ENCODE peak calls at places on chromosomes 4 and X, in seven cellular contexts. One of them, this sample, is unnamed.

GRCh38 chr4:76306882-76307669 is 543 bp downstream of the STBD1 start:
- DNase-seq in colonic mucosa: peak; percentile 77
- DNase-seq in psoas muscle: peak; percentile 71
- DNase-seq in heart right ventricle: peak; percentile 68
- DNase-seq in mammary epithelial cell: peak; percentile 71
- DNase-seq in HepG2: peak; percentile 19
- DNase-seq in fibroblast of lung: peak; percentile 55
- DNase-seq in this sample: peak; percentile 96

GRCh38 chrX:33892670-33893069 is 239.4 kb downstream of the FAM47A start:
- DNase-seq in psoas muscle: no peak
- DNase-seq in heart right ventricle: no peak
- DNase-seq in fibroblast of lung: no peak
- DNase-seq in colonic mucosa: no peak
- DNase-seq in HepG2: no peak
- DNase-seq in mammary epithelial cell: no peak
- DNase-seq in this sample: no peak

GRCh38 chr4:86359944-86360478 is at the start of gene MAPK10:
- DNase-seq in heart right ventricle: peak; percentile 33
- DNase-seq in psoas muscle: peak; percentile 38
- DNase-seq in fibroblast of lung: peak; percentile 92
- DNase-seq in colonic mucosa: peak; percentile 31
- DNase-seq in HepG2: no peak
- DNase-seq in mammary epithelial cell: peak; percentile 3
- DNase-seq in this sample: peak; percentile 31

GRCh38 chr4:183797041-183797444 is 108.1 kb upstream of the STOX2 start:
- DNase-seq in mammary epithelial cell: peak; percentile 32
- DNase-seq in HepG2: no peak
- DNase-seq in psoas muscle: no peak
- DNase-seq in fibroblast of lung: no peak
- DNase-seq in heart right ventricle: peak; percentile 57
- DNase-seq in colonic mucosa: peak; percentile 29
- DNase-seq in this sample: no peak

GRCh38 chr4:78185117-78185516 is 128.0 kb downstream of the FRAS1 start:
- DNase-seq in heart right ventricle: no peak
- DNase-seq in psoas muscle: no peak
- DNase-seq in colonic mucosa: no peak
- DNase-seq in mammary epithelial cell: no peak
- DNase-seq in fibroblast of lung: no peak
- DNase-seq in HepG2: no peak
- DNase-seq in this sample: no peak

GRCh38 chr4:188403272-188403671 is 264.0 kb downstream of the TRIML1 start:
- DNase-seq in mammary epithelial cell: peak; percentile 41
- DNase-seq in heart right ventricle: no peak
- DNase-seq in fibroblast of lung: no peak
- DNase-seq in HepG2: no peak
- DNase-seq in colonic mucosa: no peak
- DNase-seq in psoas muscle: no peak
- DNase-seq in this sample: no peak

GRCh38 chr4:1728061-1728980 is 7.0 kb downstream of the TACC3 start:
- DNase-seq in HepG2: no peak
- DNase-seq in fibroblast of lung: no peak
- DNase-seq in psoas muscle: no peak
- DNase-seq in mammary epithelial cell: no peak
- DNase-seq in heart right ventricle: no peak
- DNase-seq in colonic mucosa: no peak
- DNase-seq in this sample: peak; percentile 74

GRCh38 chr4:58502839-58503238 is 1392.7 kb upstream of the IGFBP7 start:
- DNase-seq in fibroblast of lung: no peak
- DNase-seq in heart right ventricle: no peak
- DNase-seq in psoas muscle: no peak
- DNase-seq in HepG2: no peak
- DNase-seq in mammary epithelial cell: no peak
- DNase-seq in colonic mucosa: no peak
- DNase-seq in this sample: no peak

GRCh38 chrX:149497054-149497453 is 8.1 kb downstream of the IDS start:
- DNase-seq in colonic mucosa: no peak
- DNase-seq in fibroblast of lung: no peak
- DNase-seq in mammary epithelial cell: no peak
- DNase-seq in heart right ventricle: no peak
- DNase-seq in HepG2: no peak
- DNase-seq in psoas muscle: no peak
- DNase-seq in this sample: no peak

GRCh38 chrX:153969904-153970397 is 1.7 kb downstream of the HCFC1 start:
- DNase-seq in psoas muscle: no peak
- DNase-seq in heart right ventricle: no peak
- DNase-seq in colonic mucosa: no peak
- DNase-seq in mammary epithelial cell: peak; percentile 20
- DNase-seq in HepG2: no peak
- DNase-seq in fibroblast of lung: peak; percentile 46
- DNase-seq in this sample: peak; percentile 94

GRCh38 chr4:85861064-85861767 is 386.3 kb downstream of the ARHGAP24 start:
- DNase-seq in psoas muscle: no peak
- DNase-seq in fibroblast of lung: no peak
- DNase-seq in mammary epithelial cell: no peak
- DNase-seq in heart right ventricle: no peak
- DNase-seq in HepG2: no peak
- DNase-seq in colonic mucosa: peak; percentile 38
- DNase-seq in this sample: no peak

GRCh38 chr4:40525811-40526598 is 103.7 kb downstream of the RBM47 start:
- DNase-seq in colonic mucosa: no peak
- DNase-seq in psoas muscle: no peak
- DNase-seq in fibroblast of lung: peak; percentile 92
- DNase-seq in mammary epithelial cell: peak; percentile 54
- DNase-seq in HepG2: no peak
- DNase-seq in heart right ventricle: no peak
- DNase-seq in this sample: peak; percentile 68

GRCh38 chr4:102843938-102844337 is 16.6 kb upstream of the UBE2D3 start:
- DNase-seq in heart right ventricle: no peak
- DNase-seq in mammary epithelial cell: no peak
- DNase-seq in colonic mucosa: no peak
- DNase-seq in psoas muscle: no peak
- DNase-seq in HepG2: no peak
- DNase-seq in fibroblast of lung: no peak
- DNase-seq in this sample: no peak

GRCh38 chr4:82489076-82489475 is 58.7 kb downstream of the ENOPH1 start:
- DNase-seq in psoas muscle: no peak
- DNase-seq in colonic mucosa: no peak
- DNase-seq in fibroblast of lung: no peak
- DNase-seq in heart right ventricle: no peak
- DNase-seq in HepG2: no peak
- DNase-seq in mammary epithelial cell: no peak
- DNase-seq in this sample: no peak

GRCh38 chrX:28787206-28787605 is 200.0 kb downstream of the IL1RAPL1 start:
- DNase-seq in mammary epithelial cell: peak; percentile 65
- DNase-seq in fibroblast of lung: peak; percentile 86
- DNase-seq in psoas muscle: no peak
- DNase-seq in heart right ventricle: no peak
- DNase-seq in HepG2: no peak
- DNase-seq in colonic mucosa: no peak
- DNase-seq in this sample: no peak

GRCh38 chr4:122978109-122978508 is 55.7 kb upstream of the NUDT6 start:
- DNase-seq in heart right ventricle: no peak
- DNase-seq in HepG2: no peak
- DNase-seq in fibroblast of lung: no peak
- DNase-seq in colonic mucosa: no peak
- DNase-seq in psoas muscle: no peak
- DNase-seq in mammary epithelial cell: no peak
- DNase-seq in this sample: no peak

GRCh38 chrX:49175435-49175834 is 3.7 kb downstream of the PLP2 start:
- DNase-seq in psoas muscle: no peak
- DNase-seq in HepG2: no peak
- DNase-seq in colonic mucosa: no peak
- DNase-seq in mammary epithelial cell: no peak
- DNase-seq in fibroblast of lung: no peak
- DNase-seq in heart right ventricle: no peak
- DNase-seq in this sample: peak; percentile 63

GRCh38 chr4:1080961-1081688 is 32.2 kb downstream of the RNF212 start:
- DNase-seq in heart right ventricle: no peak
- DNase-seq in mammary epithelial cell: peak; percentile 93
- DNase-seq in HepG2: no peak
- DNase-seq in fibroblast of lung: peak; percentile 72
- DNase-seq in colonic mucosa: no peak
- DNase-seq in psoas muscle: no peak
- DNase-seq in this sample: peak; percentile 90

GRCh38 chr4:100641326-100641725 is 123.5 kb upstream of the EMCN start:
- DNase-seq in mammary epithelial cell: no peak
- DNase-seq in psoas muscle: no peak
- DNase-seq in fibroblast of lung: no peak
- DNase-seq in colonic mucosa: no peak
- DNase-seq in HepG2: no peak
- DNase-seq in heart right ventricle: no peak
- DNase-seq in this sample: no peak

GRCh38 chrX:155535866-155536265 is 76.9 kb downstream of the TMLHE start:
- DNase-seq in fibroblast of lung: peak; percentile 5
- DNase-seq in HepG2: no peak
- DNase-seq in heart right ventricle: no peak
- DNase-seq in psoas muscle: no peak
- DNase-seq in colonic mucosa: no peak
- DNase-seq in mammary epithelial cell: peak; percentile 46
- DNase-seq in this sample: no peak

GRCh38 chrX:18931972-18932371 is 51.9 kb downstream of the PHKA2 start:
- DNase-seq in HepG2: peak; percentile 2
- DNase-seq in colonic mucosa: peak; percentile 20
- DNase-seq in fibroblast of lung: peak; percentile 7
- DNase-seq in psoas muscle: no peak
- DNase-seq in heart right ventricle: no peak
- DNase-seq in mammary epithelial cell: no peak
- DNase-seq in this sample: no peak

GRCh38 chrX:334971-335757 is 16.6 kb upstream of the GTPBP6 start:
- DNase-seq in fibroblast of lung: no peak
- DNase-seq in colonic mucosa: no peak
- DNase-seq in heart right ventricle: no peak
- DNase-seq in mammary epithelial cell: no peak
- DNase-seq in psoas muscle: no peak
- DNase-seq in HepG2: no peak
- DNase-seq in this sample: no peak
- H3K36me3 ChIP-seq in fibroblast of lung: peaks cover 1% of the 10 kb centered on the region
- H3K36me3 ChIP-seq in colonic mucosa: no peaks in the 10 kb centered on the region
- H3K36me3 ChIP-seq in heart right ventricle: peaks cover 6% of the 10 kb centered on the region
- H3K36me3 ChIP-seq in mammary epithelial cell: no peaks in the 10 kb centered on the region
- H3K36me3 ChIP-seq in psoas muscle: peaks cover 2% of the 10 kb centered on the region
- H3K36me3 ChIP-seq in HepG2: no peaks in the 10 kb centered on the region
- H3K36me3 ChIP-seq in this sample: no peaks in the 10 kb centered on the region

GRCh38 chrX:41122664-41123257 is 37.5 kb downstream of the USP9X start:
- DNase-seq in colonic mucosa: no peak
- DNase-seq in HepG2: no peak
- DNase-seq in fibroblast of lung: no peak
- DNase-seq in heart right ventricle: no peak
- DNase-seq in psoas muscle: no peak
- DNase-seq in mammary epithelial cell: no peak
- DNase-seq in this sample: no peak

GRCh38 chrX:41119803-41120202 is 34.6 kb downstream of the USP9X start:
- DNase-seq in fibroblast of lung: no peak
- DNase-seq in colonic mucosa: no peak
- DNase-seq in mammary epithelial cell: no peak
- DNase-seq in HepG2: no peak
- DNase-seq in heart right ventricle: no peak
- DNase-seq in psoas muscle: no peak
- DNase-seq in this sample: no peak

GRCh38 chrX:41116948-41117347 is 31.7 kb downstream of the USP9X start:
- DNase-seq in mammary epithelial cell: peak; percentile 28
- DNase-seq in heart right ventricle: no peak
- DNase-seq in colonic mucosa: no peak
- DNase-seq in HepG2: no peak
- DNase-seq in fibroblast of lung: no peak
- DNase-seq in psoas muscle: no peak
- DNase-seq in this sample: no peak

GRCh38 chrX:41121766-41122165 is 36.5 kb downstream of the USP9X start:
- DNase-seq in fibroblast of lung: no peak
- DNase-seq in heart right ventricle: no peak
- DNase-seq in HepG2: no peak
- DNase-seq in mammary epithelial cell: no peak
- DNase-seq in psoas muscle: no peak
- DNase-seq in colonic mucosa: no peak
- DNase-seq in this sample: no peak

GRCh38 chrX:41118156-41118555 is 32.9 kb downstream of the USP9X start:
- DNase-seq in fibroblast of lung: no peak
- DNase-seq in heart right ventricle: no peak
- DNase-seq in psoas muscle: no peak
- DNase-seq in mammary epithelial cell: no peak
- DNase-seq in HepG2: no peak
- DNase-seq in colonic mucosa: no peak
- DNase-seq in this sample: no peak
- H3K27ac ChIP-seq in fibroblast of lung: no peak overlapping the region
- H3K27ac ChIP-seq in heart right ventricle: no peak overlapping the region
- H3K27ac ChIP-seq in psoas muscle: no peak overlapping the region
- H3K27ac ChIP-seq in mammary epithelial cell: no peak overlapping the region
- H3K27ac ChIP-seq in HepG2: no peak overlapping the region
- H3K27ac ChIP-seq in colonic mucosa: no peak overlapping the region
- H3K27ac ChIP-seq in this sample: no peak overlapping the region

GRCh38 chrX:103629295-103630170 is 758 bp downstream of the TCEAL1 start:
- DNase-seq in psoas muscle: peak; percentile 65
- DNase-seq in fibroblast of lung: peak; percentile 75
- DNase-seq in heart right ventricle: peak; percentile 65
- DNase-seq in HepG2: peak; percentile 39
- DNase-seq in mammary epithelial cell: peak; percentile 46
- DNase-seq in colonic mucosa: peak; percentile 66
- DNase-seq in this sample: no peak
- TF ChIP-seq CTCF in psoas muscle: peak; percentile 20
- TF ChIP-seq CTCF in fibroblast of lung: peak; percentile 63
- TF ChIP-seq CTCF in heart right ventricle: peak; percentile 51
- TF ChIP-seq CTCF in HepG2: peak; percentile 67
- TF ChIP-seq CTCF in mammary epithelial cell: peak; percentile 14
- TF ChIP-seq CTCF in colonic mucosa: peak; percentile 23
- TF ChIP-seq CTCF in this sample: peak; percentile 53

GRCh38 chr4:3512279-3512678 is 19.9 kb downstream of the LRPAP1 start:
- DNase-seq in psoas muscle: no peak
- DNase-seq in HepG2: no peak
- DNase-seq in colonic mucosa: no peak
- DNase-seq in mammary epithelial cell: no peak
- DNase-seq in fibroblast of lung: no peak
- DNase-seq in heart right ventricle: peak; percentile 72
- DNase-seq in this sample: no peak

GRCh38 chr4:3511187-3511586 is 21.0 kb downstream of the LRPAP1 start:
- DNase-seq in heart right ventricle: no peak
- DNase-seq in colonic mucosa: no peak
- DNase-seq in HepG2: no peak
- DNase-seq in fibroblast of lung: no peak
- DNase-seq in psoas muscle: no peak
- DNase-seq in mammary epithelial cell: no peak
- DNase-seq in this sample: no peak

GRCh38 chr4:3508542-3508941 is 23.7 kb downstream of the LRPAP1 start:
- DNase-seq in psoas muscle: no peak
- DNase-seq in colonic mucosa: no peak
- DNase-seq in HepG2: no peak
- DNase-seq in fibroblast of lung: no peak
- DNase-seq in heart right ventricle: no peak
- DNase-seq in mammary epithelial cell: no peak
- DNase-seq in this sample: no peak

GRCh38 chr4:3512719-3513118 is 19.5 kb downstream of the LRPAP1 start:
- DNase-seq in psoas muscle: no peak
- DNase-seq in colonic mucosa: no peak
- DNase-seq in mammary epithelial cell: no peak
- DNase-seq in heart right ventricle: no peak
- DNase-seq in fibroblast of lung: no peak
- DNase-seq in HepG2: no peak
- DNase-seq in this sample: no peak

DNA sequence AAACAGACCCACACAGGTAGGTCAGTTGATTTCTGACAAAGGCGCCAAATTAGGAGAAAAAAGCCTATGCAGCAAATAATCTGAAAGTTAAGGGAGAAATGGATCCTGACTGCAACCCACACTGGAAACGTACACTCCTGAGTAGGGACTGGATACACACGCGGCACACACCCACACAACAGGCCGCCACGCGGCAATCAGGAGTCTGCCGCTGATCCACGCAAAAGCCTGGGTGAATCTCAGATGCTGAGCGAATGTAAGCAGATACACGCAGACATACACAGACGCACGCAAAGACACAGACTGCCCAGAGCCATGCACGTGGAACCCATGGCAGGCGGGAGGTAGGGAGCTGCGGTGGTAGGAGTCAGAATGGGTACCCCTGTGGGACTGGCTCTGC is 21.7 kb downstream of the LRPAP1 start:
- DNase-seq in HepG2: no peak
- DNase-seq in fibroblast of lung: no peak
- DNase-seq in colonic mucosa: no peak
- DNase-seq in psoas muscle: no peak
- DNase-seq in mammary epithelial cell: no peak
- DNase-seq in heart right ventricle: no peak
- DNase-seq in this sample: no peak
- H3K36me3 ChIP-seq in HepG2: peaks cover 12% of the 10 kb centered on the region
- H3K36me3 ChIP-seq in fibroblast of lung: peaks cover 19% of the 10 kb centered on the region
- H3K36me3 ChIP-seq in colonic mucosa: peaks cover 13% of the 10 kb centered on the region
- H3K36me3 ChIP-seq in psoas muscle: peaks cover 3% of the 10 kb centered on the region
- H3K36me3 ChIP-seq in mammary epithelial cell: peaks cover 26% of the 10 kb centered on the region
- H3K36me3 ChIP-seq in heart right ventricle: no peaks in the 10 kb centered on the region
- H3K36me3 ChIP-seq in this sample: peaks cover 45% of the 10 kb centered on the region